ENCODE peak calls at places on chromosomes 13 and 19, in five cellular contexts. Y, J, D, N and S are unnamed samples.

GRCh38 chr13:37109080-37109678 is 3.7 kb upstream of the CSNK1A1L start:
- DNase-seq in Y (peak; percentile 75), J (no peak), D (peak; percentile 21), N (peak; percentile 18), S (peak; percentile 69)

GRCh38 chr19:54882758-54883157 is 8.7 kb downstream of the FCAR start:
- DNase-seq in Y (peak; percentile 30), J (no peak), D (no peak), N (no peak), S (no peak)

GRCh38 chr19:46704379-46705076 is 12.4 kb downstream of the PRKD2 start:
- DNase-seq in Y (peak; percentile 70), J (peak; percentile 88), D (no peak), N (no peak), S (no peak)

GRCh38 chr19:14661372-14661924 is 13.2 kb downstream of the ADGRE3 start:
- DNase-seq in Y (no peak), J (no peak), D (no peak), N (no peak), S (no peak)

GRCh38 chr13:31090096-31090495 is 71.6 kb downstream of the HSPH1 start:
- DNase-seq in Y (no peak), J (no peak), D (no peak), N (no peak), S (no peak)

GRCh38 chr13:107835339-107836018 is 379.9 kb downstream of the LIG4 start:
- DNase-seq in Y (peak; percentile 25), J (no peak), D (peak; percentile 93), N (no peak), S (peak; percentile 74)

GRCh38 chr13:87877477-87877876 is 206.3 kb downstream of the SLITRK5 start:
- DNase-seq in Y (no peak), J (no peak), D (no peak), N (no peak), S (no peak)

GRCh38 chr19:13764101-13764807 is at the start of gene MRI1:
- DNase-seq in Y (peak; percentile 86), J (peak; percentile 48), D (peak; percentile 46), N (peak; percentile 50), S (peak; percentile 72)

GRCh38 chr13:39037880-39038568 is at the start of the genes NHLRC3 and PROSER1:
- DNase-seq in Y (peak; percentile 90), J (peak; percentile 89), D (peak; percentile 89), N (peak; percentile 88), S (peak; percentile 92)

GRCh38 chr19:52369463-52370340 is at the start of gene ZNF880:
- DNase-seq in Y (peak; percentile 87), J (peak; percentile 87), D (peak; percentile 81), N (peak; percentile 83), S (peak; percentile 93)

GRCh38 chr19:39413269-39413902 is 917 bp downstream of the PLEKHG2 start:
- DNase-seq in Y (peak; percentile 78), J (no peak), D (no peak), N (no peak), S (peak; percentile 66)

GRCh38 chr19:40962460-40962961 is 28.6 kb upstream of the CYP2B6 start:
- DNase-seq in Y (no peak), J (no peak), D (peak; percentile 3), N (no peak), S (peak; percentile 2)

GRCh38 chr13:24218977-24219376 is 58.5 kb downstream of the SPATA13 start:
- DNase-seq in Y (no peak), J (no peak), D (peak; percentile 8), N (no peak), S (no peak)

GRCh38 chr19:50384685-50385535 is 763 bp downstream of the POLD1 start:
- DNase-seq in Y (no peak), J (no peak), D (peak; percentile 38), N (peak; percentile 15), S (peak; percentile 48)

GRCh38 chr13:37490176-37490575 is 108.4 kb downstream of the POSTN start:
- DNase-seq in Y (no peak), J (no peak), D (peak; percentile 44), N (no peak), S (no peak)

GRCh38 chr13:37598572-37598971 is at the start of gene POSTN:
- DNase-seq in Y (no peak), J (no peak), D (peak; percentile 61), N (no peak), S (no peak)

GRCh38 chr19:3608750-3609322 is 2.2 kb upstream of the TBXA2R start:
- DNase-seq in Y (peak; percentile 44), J (no peak), D (no peak), N (no peak), S (no peak)

GRCh38 chr19:38304866-38305429 is 897 bp downstream of the C19orf33 start:
- DNase-seq in Y (no peak), J (peak; percentile 99), D (no peak), N (peak; percentile 82), S (peak; percentile 36)

GRCh38 chr19:42352216-42352892 is 26.9 kb downstream of the MEGF8 start:
- DNase-seq in Y (peak; percentile 29), J (no peak), D (no peak), N (peak; percentile 20), S (no peak)

GRCh38 chr13:53821632-53822031 is 793.0 kb downstream of the OLFM4 start:
- DNase-seq in Y (no peak), J (no peak), D (no peak), N (no peak), S (no peak)

GRCh38 chr13:107716741-107717140 is 498.6 kb downstream of the LIG4 start:
- DNase-seq in Y (no peak), J (no peak), D (no peak), N (no peak), S (no peak)

GRCh38 chr13:90420683-90421082 is 926.8 kb upstream of the MIR17HG start:
- DNase-seq in Y (no peak), J (no peak), D (no peak), N (no peak), S (peak; percentile 9)

GRCh38 chr19:1780272-1780957 is 27.1 kb downstream of the ONECUT3 start:
- DNase-seq in Y (no peak), J (no peak), D (no peak), N (no peak), S (peak; percentile 28)

GRCh38 chr13:34913040-34913439 is 29.0 kb upstream of the NBEA start:
- DNase-seq in Y (peak; percentile 8), J (peak; percentile 76), D (no peak), N (peak; percentile 27), S (peak; percentile 2)

GRCh38 chr13:110937511-110938303 is 22.8 kb upstream of the ANKRD10 start:
- DNase-seq in Y (no peak), J (no peak), D (no peak), N (no peak), S (no peak)

GRCh38 chr13:32225494-32225931 is 89.7 kb downstream of the ZAR1L start:
- DNase-seq in Y (no peak), J (no peak), D (peak; percentile 90), N (no peak), S (peak; percentile 90)

DNA sequence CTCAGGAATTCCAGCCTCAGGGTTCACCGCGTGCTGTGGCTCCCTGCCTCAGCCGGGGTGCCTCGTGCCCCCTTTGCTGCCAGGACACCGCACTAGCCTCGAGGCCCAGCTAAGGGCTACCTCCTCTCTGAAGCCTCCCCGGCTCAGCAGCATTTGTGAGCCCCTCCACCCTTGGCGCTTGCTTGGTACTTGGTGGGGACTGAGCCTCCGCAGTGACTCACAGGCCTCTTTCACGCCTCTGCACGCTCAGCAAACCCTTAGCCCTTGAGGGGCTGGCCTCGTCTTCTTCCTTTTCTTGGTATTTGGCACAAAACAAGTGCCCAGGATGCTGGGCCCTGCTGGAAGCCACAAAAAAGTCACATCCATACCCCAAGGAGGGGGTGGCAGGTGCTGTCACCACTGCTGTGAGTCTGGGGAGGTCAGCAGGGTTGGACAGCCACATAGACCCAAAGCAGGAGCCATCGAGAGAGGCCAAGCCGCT is 85.4 kb upstream of the TM9SF2 start:
- DNase-seq in Y (no peak), J (no peak), D (no peak), N (no peak), S (no peak)
- H3K27ac ChIP-seq in Y (no peak overlapping the region), J (no peak overlapping the region), D (no peak overlapping the region), N (no peak overlapping the region), S (no peak overlapping the region)

GRCh38 chr13:41811588-41812021 is 149.3 kb downstream of the VWA8 start:
- DNase-seq in Y (no peak), J (no peak), D (no peak), N (no peak), S (no peak)
- H3K27ac ChIP-seq in Y (no peak overlapping the region), J (no peak overlapping the region), D (no peak overlapping the region), N (no peak overlapping the region), S (no peak overlapping the region)

GRCh38 chr19:58491393-58491792 is 15.2 kb downstream of the ZNF446 start:
- DNase-seq in Y (no peak), J (no peak), D (no peak), N (no peak), S (no peak)
- H3K27ac ChIP-seq in Y (no peak overlapping the region), J (no peak overlapping the region), D (no peak overlapping the region), N (no peak overlapping the region), S (no peak overlapping the region)

DNA sequence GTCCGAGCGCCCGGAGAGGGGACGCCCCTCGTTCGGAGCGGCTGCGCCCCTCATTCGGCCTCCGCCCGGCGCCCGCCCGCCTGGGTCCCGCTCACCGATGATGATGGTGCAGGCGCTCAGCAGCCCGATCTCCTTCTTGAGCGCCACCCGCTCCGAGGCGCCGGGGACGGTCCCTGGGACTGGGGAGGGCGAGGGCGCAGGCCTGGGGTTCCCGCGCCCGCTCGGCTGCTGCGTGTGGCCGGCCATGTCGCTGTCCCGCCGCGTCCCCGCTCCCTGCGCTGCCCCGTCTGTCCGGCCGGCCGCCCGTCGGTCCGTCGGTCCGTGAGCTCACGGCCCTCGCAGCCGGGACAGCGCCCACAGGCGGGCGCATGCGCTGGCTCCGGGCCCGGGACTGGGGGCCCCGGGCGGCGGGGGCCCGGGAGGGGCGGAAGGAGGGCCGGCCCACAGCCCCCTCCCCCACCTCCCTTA is at the start of gene SLC7A10:
- DNase-seq in Y (no peak), J (no peak), D (no peak), N (no peak), S (no peak)
- H3K27ac ChIP-seq in Y (no peak within 1 kb of the TSS), J (no peak within 1 kb of the TSS), D (no peak within 1 kb of the TSS), N (no peak within 1 kb of the TSS), S (no peak within 1 kb of the TSS)

DNA sequence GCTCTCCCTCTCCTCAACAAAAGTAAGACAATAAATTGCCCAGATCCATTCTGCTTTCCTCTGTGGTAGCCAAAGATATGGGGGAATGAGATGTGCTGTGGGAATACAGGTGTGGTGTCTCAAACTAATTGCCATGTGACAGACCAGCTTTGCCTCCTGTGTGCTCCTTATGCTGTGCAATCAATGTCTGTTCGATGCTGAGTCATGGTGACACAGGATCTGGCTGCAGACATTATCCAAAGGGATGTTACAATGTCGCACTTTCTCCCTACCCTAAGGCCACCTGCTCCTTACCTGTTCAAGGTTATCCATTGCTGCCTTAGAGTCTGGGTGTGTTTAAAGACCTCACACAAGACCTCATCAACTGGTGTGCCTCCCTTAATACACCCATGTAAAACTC is 32.5 kb downstream of the FGF14 start:
- DNase-seq in Y (no peak), J (no peak), D (no peak), N (no peak), S (peak; percentile 17)
- H3K27ac ChIP-seq in Y (peak overlapping the region; percentile 51), J (no peak overlapping the region), D (no peak overlapping the region), N (no peak overlapping the region), S (no peak overlapping the region)